ENCODE peak calls at places on chromosomes 4 and X, in six cellular contexts. One of them, this sample, is unnamed. For H3K9me3, the result is how much of the 10 kb centered on the place peaks cover.

GRCh38 chr4:37989398-37990260 is 29.4 kb downstream of the PTTG2 start:
- DNase-seq in GM23248: no peak
- DNase-seq in CD4-positive, alpha-beta T cell: no peak
- DNase-seq in IMR-90: no peak
- DNase-seq in H9: no peak
- DNase-seq in heart right ventricle: no peak
- DNase-seq in this sample: no peak

GRCh38 chrX:115533485-115533884 is 27.5 kb upstream of the PLS3 start:
- DNase-seq in GM23248: peak
- DNase-seq in CD4-positive, alpha-beta T cell: no peak
- DNase-seq in IMR-90: peak
- DNase-seq in H9: no peak
- DNase-seq in heart right ventricle: no peak
- DNase-seq in this sample: no peak

GRCh38 chr4:2356123-2357069 is 62.0 kb downstream of the ZFYVE28 start:
- DNase-seq in GM23248: no peak
- DNase-seq in CD4-positive, alpha-beta T cell: no peak
- DNase-seq in IMR-90: no peak
- DNase-seq in H9: no peak
- DNase-seq in heart right ventricle: no peak
- DNase-seq in this sample: no peak

GRCh38 chr4:186192068-186192751 is 843 bp downstream of the CYP4V2 start:
- DNase-seq in GM23248: peak
- DNase-seq in CD4-positive, alpha-beta T cell: no peak
- DNase-seq in IMR-90: peak
- DNase-seq in H9: peak
- DNase-seq in heart right ventricle: peak
- DNase-seq in this sample: no peak

GRCh38 chr4:36006226-36006625 is 238.1 kb downstream of the ARAP2 start:
- DNase-seq in GM23248: no peak
- DNase-seq in CD4-positive, alpha-beta T cell: no peak
- DNase-seq in IMR-90: peak
- DNase-seq in H9: no peak
- DNase-seq in heart right ventricle: no peak
- DNase-seq in this sample: no peak

GRCh38 chr4:34158883-34159282 is 2085.4 kb downstream of the ARAP2 start:
- DNase-seq in GM23248: no peak
- DNase-seq in CD4-positive, alpha-beta T cell: no peak
- DNase-seq in IMR-90: peak
- DNase-seq in H9: no peak
- DNase-seq in heart right ventricle: no peak
- DNase-seq in this sample: no peak

GRCh38 chr4:42750091-42750490 is 93.2 kb upstream of the ATP8A1 start:
- DNase-seq in GM23248: no peak
- DNase-seq in CD4-positive, alpha-beta T cell: peak
- DNase-seq in IMR-90: no peak
- DNase-seq in H9: no peak
- DNase-seq in heart right ventricle: peak
- DNase-seq in this sample: no peak

GRCh38 chrX:40313269-40313668 is 215.5 kb upstream of the BCOR start:
- DNase-seq in GM23248: no peak
- DNase-seq in CD4-positive, alpha-beta T cell: no peak
- DNase-seq in IMR-90: no peak
- DNase-seq in H9: no peak
- DNase-seq in heart right ventricle: no peak
- DNase-seq in this sample: no peak

GRCh38 chrX:154135458-154136229 is 8.4 kb upstream of the OPN1LW start:
- DNase-seq in GM23248: peak
- DNase-seq in CD4-positive, alpha-beta T cell: no peak
- DNase-seq in IMR-90: no peak
- DNase-seq in H9: no peak
- DNase-seq in heart right ventricle: no peak
- DNase-seq in this sample: no peak

GRCh38 chrX:118724775-118725174 is 2.6 kb upstream of the IL13RA1 start:
- DNase-seq in GM23248: peak
- DNase-seq in CD4-positive, alpha-beta T cell: no peak
- DNase-seq in IMR-90: peak
- DNase-seq in H9: no peak
- DNase-seq in heart right ventricle: no peak
- DNase-seq in this sample: no peak

GRCh38 chrX:135973025-135973547 is 702 bp downstream of the MMGT1 start:
- DNase-seq in GM23248: peak
- DNase-seq in CD4-positive, alpha-beta T cell: no peak
- DNase-seq in IMR-90: peak
- DNase-seq in H9: no peak
- DNase-seq in heart right ventricle: no peak
- DNase-seq in this sample: no peak

GRCh38 chr4:185203380-185204237 is at the start of gene CFAP97:
- DNase-seq in GM23248: peak
- DNase-seq in CD4-positive, alpha-beta T cell: peak
- DNase-seq in IMR-90: peak
- DNase-seq in H9: peak
- DNase-seq in heart right ventricle: peak
- DNase-seq in this sample: peak

DNA sequence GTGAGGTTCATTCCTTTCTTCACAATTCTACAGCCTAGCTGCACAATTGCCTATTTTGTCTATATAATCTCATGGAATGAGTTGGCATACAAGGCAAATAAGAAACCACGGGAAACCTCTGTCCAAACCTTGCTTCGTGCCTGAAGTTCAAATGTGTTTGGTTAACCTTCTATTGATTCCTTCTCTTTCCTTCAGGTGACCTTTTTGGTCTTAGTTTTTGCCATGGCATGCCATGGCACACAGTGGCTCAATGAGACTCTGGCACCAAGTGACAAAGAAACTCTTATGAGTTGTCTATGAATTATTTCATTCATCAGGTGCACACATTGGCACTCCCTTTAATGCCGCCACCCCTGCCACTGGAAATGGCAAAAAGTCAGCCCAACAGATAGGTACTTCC is 101.8 kb downstream of the PPARGC1A start:
- DNase-seq in GM23248: no peak
- DNase-seq in CD4-positive, alpha-beta T cell: no peak
- DNase-seq in IMR-90: no peak
- DNase-seq in H9: no peak
- DNase-seq in heart right ventricle: no peak
- DNase-seq in this sample: no peak
- H3K27ac ChIP-seq in GM23248: no peak
- H3K27ac ChIP-seq in CD4-positive, alpha-beta T cell: no peak
- H3K27ac ChIP-seq in IMR-90: no peak
- H3K27ac ChIP-seq in H9: no peak
- H3K27ac ChIP-seq in heart right ventricle: no peak
- H3K27ac ChIP-seq in this sample: no peak

DNA sequence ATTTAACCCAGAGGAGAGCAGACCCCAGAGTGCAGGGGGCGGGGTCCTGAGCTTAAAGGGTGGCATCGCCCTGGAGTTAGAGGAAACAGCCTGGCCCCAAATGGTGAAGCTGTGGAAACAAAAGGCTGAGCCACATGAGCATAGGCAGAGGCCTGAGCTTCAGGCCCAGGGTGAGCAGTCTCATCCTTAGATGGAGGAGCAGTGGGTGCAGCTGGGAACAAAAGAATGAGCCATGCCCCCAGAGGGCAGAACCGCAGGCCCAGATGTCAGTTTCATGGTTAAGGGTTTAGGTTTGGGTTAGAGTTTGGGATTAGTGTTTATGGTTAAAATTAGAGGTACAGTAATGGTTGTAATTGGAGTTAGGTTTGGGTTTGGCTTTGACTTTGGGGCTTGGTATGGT is 44.4 kb upstream of the IL9R start:
- DNase-seq in GM23248: no peak
- DNase-seq in CD4-positive, alpha-beta T cell: no peak
- DNase-seq in IMR-90: no peak
- DNase-seq in H9: no peak
- DNase-seq in heart right ventricle: no peak
- DNase-seq in this sample: no peak
- H3K9me3 ChIP-seq in GM23248: under half
- H3K9me3 ChIP-seq in CD4-positive, alpha-beta T cell: under half
- H3K9me3 ChIP-seq in IMR-90: under half
- H3K9me3 ChIP-seq in H9: under half
- H3K9me3 ChIP-seq in heart right ventricle: under half
- H3K9me3 ChIP-seq in this sample: under half

GRCh38 chr4:23163649-23164436 is 471.1 kb downstream of the GBA3 start:
- DNase-seq in GM23248: no peak
- DNase-seq in CD4-positive, alpha-beta T cell: no peak
- DNase-seq in IMR-90: peak
- DNase-seq in H9: no peak
- DNase-seq in heart right ventricle: no peak
- DNase-seq in this sample: no peak
- H3K27ac ChIP-seq in GM23248: no peak
- H3K27ac ChIP-seq in CD4-positive, alpha-beta T cell: no peak
- H3K27ac ChIP-seq in IMR-90: no peak
- H3K27ac ChIP-seq in H9: no peak
- H3K27ac ChIP-seq in heart right ventricle: no peak
- H3K27ac ChIP-seq in this sample: no peak

DNA sequence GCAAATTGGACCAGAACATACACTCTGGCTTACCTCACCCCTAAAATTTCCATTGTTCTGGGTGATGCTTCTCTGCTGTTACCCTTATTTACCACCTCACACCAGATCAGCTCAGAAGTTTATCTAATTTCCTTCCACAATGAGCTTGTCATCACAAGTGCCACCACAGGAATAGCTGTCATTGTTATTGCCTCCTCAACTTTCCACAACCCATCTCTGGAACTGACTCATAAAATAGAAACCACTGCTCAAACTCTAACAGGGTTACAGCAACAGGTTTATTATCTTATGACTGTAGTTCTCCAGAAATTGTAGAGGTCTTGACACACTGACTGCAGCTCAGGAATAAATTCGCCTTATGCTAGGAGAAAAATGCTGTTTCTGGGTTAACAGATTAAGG is 52.7 kb downstream of the ZNF718 start:
- DNase-seq in GM23248: no peak
- DNase-seq in CD4-positive, alpha-beta T cell: no peak
- DNase-seq in IMR-90: no peak
- DNase-seq in H9: no peak
- DNase-seq in heart right ventricle: no peak
- DNase-seq in this sample: no peak
- H3K9me3 ChIP-seq in GM23248: under half
- H3K9me3 ChIP-seq in CD4-positive, alpha-beta T cell: half or more
- H3K9me3 ChIP-seq in IMR-90: under half
- H3K9me3 ChIP-seq in H9: under half
- H3K9me3 ChIP-seq in heart right ventricle: half or more
- H3K9me3 ChIP-seq in this sample: half or more

GRCh38 chr4:26785766-26786165 is 74.9 kb upstream of the STIM2 start:
- DNase-seq in GM23248: no peak
- DNase-seq in CD4-positive, alpha-beta T cell: no peak
- DNase-seq in IMR-90: no peak
- DNase-seq in H9: no peak
- DNase-seq in heart right ventricle: no peak
- DNase-seq in this sample: no peak

GRCh38 chr4:26787461-26788340 is 72.9 kb upstream of the STIM2 start:
- DNase-seq in GM23248: peak
- DNase-seq in CD4-positive, alpha-beta T cell: peak
- DNase-seq in IMR-90: peak
- DNase-seq in H9: peak
- DNase-seq in heart right ventricle: peak
- DNase-seq in this sample: no peak

GRCh38 chr4:26786916-26787315 is 73.7 kb upstream of the STIM2 start:
- DNase-seq in GM23248: no peak
- DNase-seq in CD4-positive, alpha-beta T cell: no peak
- DNase-seq in IMR-90: no peak
- DNase-seq in H9: no peak
- DNase-seq in heart right ventricle: no peak
- DNase-seq in this sample: no peak

GRCh38 chr4:26789208-26789607 is 71.4 kb upstream of the STIM2 start:
- DNase-seq in GM23248: no peak
- DNase-seq in CD4-positive, alpha-beta T cell: no peak
- DNase-seq in IMR-90: no peak
- DNase-seq in H9: no peak
- DNase-seq in heart right ventricle: no peak
- DNase-seq in this sample: no peak

DNA sequence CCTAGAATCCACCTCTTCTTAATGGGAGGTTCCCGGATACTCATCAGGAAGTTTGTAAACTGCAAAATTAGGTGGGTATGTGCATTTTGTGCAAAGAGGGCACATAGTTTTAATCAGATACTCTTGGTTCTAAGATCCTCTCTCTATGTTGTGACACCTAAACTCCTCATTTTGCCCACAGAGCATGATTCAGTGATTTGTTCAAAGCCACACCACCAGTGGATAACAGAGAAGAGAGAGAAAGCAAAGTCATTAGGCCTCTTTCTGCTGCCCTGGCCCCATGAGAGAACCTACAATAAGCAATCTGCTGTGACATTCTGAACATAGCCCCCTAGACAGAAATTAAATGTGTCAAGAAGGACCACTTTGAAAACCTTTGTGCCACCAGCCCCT is 72.3 kb upstream of the STIM2 start:
- DNase-seq in GM23248: no peak
- DNase-seq in CD4-positive, alpha-beta T cell: no peak
- DNase-seq in IMR-90: peak
- DNase-seq in H9: no peak
- DNase-seq in heart right ventricle: no peak
- DNase-seq in this sample: no peak
- H3K27ac ChIP-seq in GM23248: no peak
- H3K27ac ChIP-seq in CD4-positive, alpha-beta T cell: no peak
- H3K27ac ChIP-seq in IMR-90: no peak
- H3K27ac ChIP-seq in H9: no peak
- H3K27ac ChIP-seq in heart right ventricle: peak
- H3K27ac ChIP-seq in this sample: no peak

GRCh38 chrX:104098919-104099318 is 13.4 kb upstream of the ZCCHC18 start:
- DNase-seq in GM23248: no peak
- DNase-seq in CD4-positive, alpha-beta T cell: no peak
- DNase-seq in IMR-90: no peak
- DNase-seq in H9: no peak
- DNase-seq in heart right ventricle: no peak
- DNase-seq in this sample: no peak
- H3K9me3 ChIP-seq in GM23248: under half
- H3K9me3 ChIP-seq in CD4-positive, alpha-beta T cell: under half
- H3K9me3 ChIP-seq in IMR-90: under half
- H3K9me3 ChIP-seq in H9: under half
- H3K9me3 ChIP-seq in heart right ventricle: under half
- H3K9me3 ChIP-seq in this sample: under half

DNA sequence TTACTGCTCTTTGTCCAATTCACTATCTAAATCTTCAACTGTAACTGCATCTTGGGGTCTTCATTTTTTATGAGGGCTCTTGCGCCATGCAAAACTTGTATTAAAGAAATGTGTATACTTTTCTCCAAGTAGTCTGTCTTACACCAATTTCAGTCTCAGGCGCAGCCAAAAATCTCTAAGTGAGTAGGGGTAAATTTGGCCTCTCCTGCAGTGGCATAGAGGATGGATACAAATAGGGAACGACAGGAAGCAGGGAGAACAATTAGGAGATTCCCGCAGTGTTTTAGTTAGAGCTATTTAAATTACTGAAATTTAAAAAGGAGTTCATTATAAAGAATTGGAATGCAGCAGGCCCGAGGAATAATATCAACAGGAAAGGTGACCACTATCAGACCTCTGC is 30.2 kb downstream of the DMP1 start:
- DNase-seq in GM23248: no peak
- DNase-seq in CD4-positive, alpha-beta T cell: no peak
- DNase-seq in IMR-90: no peak
- DNase-seq in H9: no peak
- DNase-seq in heart right ventricle: no peak
- DNase-seq in this sample: no peak
- H3K27ac ChIP-seq in GM23248: no peak
- H3K27ac ChIP-seq in CD4-positive, alpha-beta T cell: no peak
- H3K27ac ChIP-seq in IMR-90: no peak
- H3K27ac ChIP-seq in H9: peak
- H3K27ac ChIP-seq in heart right ventricle: peak
- H3K27ac ChIP-seq in this sample: no peak

GRCh38 chr4:71863457-71863856 is 79.6 kb upstream of the GC start:
- DNase-seq in GM23248: no peak
- DNase-seq in CD4-positive, alpha-beta T cell: no peak
- DNase-seq in IMR-90: no peak
- DNase-seq in H9: no peak
- DNase-seq in heart right ventricle: no peak
- DNase-seq in this sample: no peak
- H3K9me3 ChIP-seq in GM23248: under half
- H3K9me3 ChIP-seq in CD4-positive, alpha-beta T cell: under half
- H3K9me3 ChIP-seq in IMR-90: under half
- H3K9me3 ChIP-seq in H9: under half
- H3K9me3 ChIP-seq in heart right ventricle: under half
- H3K9me3 ChIP-seq in this sample: under half